ENCODE peak calls at places on chromosome 6, in eight cellular contexts. S is NCI-H748 treated with DMSO at 0.1 percent for 48 hours; E is AG04450; H is AG09309; I is naive thymus-derived CD4-positive, alpha-beta T cell; Y is body of pancreas; O is A549; C is activated CD8-positive, alpha-beta memory T cell treated with anti-CD3 and anti-CD28 coated beads, Interleukin-2, amount 10 ng/mL, durations not matched to agents 7 days and 5 days. B is an unnamed sample.

GRCh38 chr6:100461273-100461919 is 3.3 kb downstream of the SIM1 start:
- DNase-seq in I (no peak), C (no peak), Y (peak), E (no peak), S (peak), H (no peak), O (peak), B (no peak)

GRCh38 chr6:150899231-150899630 is 33.7 kb downstream of the MTHFD1L start:
- DNase-seq in I (no peak), H (no peak), S (no peak), Y (no peak), O (no peak), C (no peak), E (no peak), B (no peak)

GRCh38 chr6:119683022-119683421 is 333.5 kb upstream of the MAN1A1 start:
- DNase-seq in Y (no peak), E (no peak), O (no peak), H (no peak), S (peak), I (no peak), C (no peak), B (no peak)

GRCh38 chr6:15569035-15569995 is 93.5 kb downstream of the DTNBP1 start:
- DNase-seq in E (no peak), Y (no peak), O (no peak), C (no peak), H (no peak), I (no peak), S (no peak), B (no peak)

GRCh38 chr6:46220351-46221220 is 49.8 kb upstream of the ENPP5 start:
- DNase-seq in Y (no peak), E (no peak), H (no peak), O (no peak), I (no peak), C (no peak), S (no peak), B (no peak)

GRCh38 chr6:75602164-75602896 is 650 bp downstream of the SENP6 start:
- DNase-seq in Y (peak), I (peak), S (peak), O (no peak), C (peak), H (no peak), E (no peak), B (peak)

GRCh38 chr6:106883808-106884262 is 90.7 kb downstream of the CD24 start:
- DNase-seq in C (no peak), E (no peak), O (no peak), Y (no peak), H (no peak), S (no peak), I (no peak), B (no peak)

GRCh38 chr6:84019812-84020211 is 13.8 kb upstream of the MRAP2 start:
- DNase-seq in C (no peak), S (no peak), E (no peak), Y (no peak), I (no peak), H (no peak), O (no peak), B (no peak)

GRCh38 chr6:38570750-38571149 is 69.0 kb downstream of the BTBD9 start:
- DNase-seq in C (no peak), S (peak), H (no peak), I (no peak), Y (no peak), O (no peak), E (no peak), B (peak)

GRCh38 chr6:170128346-170128745 is 162.5 kb downstream of the DLL1 start:
- DNase-seq in I (no peak), C (peak), E (no peak), S (no peak), Y (no peak), O (no peak), H (no peak), B (no peak)

GRCh38 chr6:140225587-140226438 is 851.4 kb upstream of the CITED2 start:
- DNase-seq in Y (no peak), I (no peak), S (no peak), E (no peak), H (no peak), C (no peak), O (no peak), B (no peak)

GRCh38 chr6:29509239-29509638 is 21.5 kb upstream of the MAS1L start:
- DNase-seq in S (no peak), Y (no peak), E (no peak), I (no peak), O (no peak), H (no peak), C (peak), B (no peak)

GRCh38 chr6:30589754-30590358 is 18.6 kb downstream of the ABCF1 start:
- DNase-seq in I (no peak), E (no peak), Y (no peak), S (no peak), O (no peak), C (no peak), H (no peak), B (no peak)

GRCh38 chr6:145631374-145631773 is 103.9 kb downstream of the EPM2A start:
- DNase-seq in H (no peak), E (no peak), I (no peak), O (no peak), Y (no peak), C (no peak), S (peak), B (no peak)

GRCh38 chr6:168908166-168908565 is 345.5 kb downstream of the THBS2 start:
- DNase-seq in C (no peak), O (no peak), S (no peak), E (no peak), H (peak), I (no peak), Y (no peak), B (no peak)